ENCODE peak calls at places on chromosomes 11 and 22, in six cellular contexts. C, S, U, J, F and A are unnamed samples.

GRCh38 chr11:6606471-6607189 is 3.1 kb downstream of the ILK start:
- DNase-seq in U (peak; percentile 83), S (peak; percentile 92), F (peak; percentile 95), J (peak; percentile 92), C (peak; percentile 52), A (peak; percentile 54)

GRCh38 chr11:12587333-12587997 is 86.8 kb upstream of the TEAD1 start:
- DNase-seq in U (peak; percentile 68), J (peak; percentile 61), S (no peak), F (no peak), C (no peak), A (no peak)

GRCh38 chr22:22119003-22119402 is 125.6 kb upstream of the VPREB1 start:
- DNase-seq in C (no peak), J (no peak), U (no peak), S (no peak), F (no peak), A (no peak)

GRCh38 chr11:86182976-86183584 is 61.5 kb upstream of the EED start:
- DNase-seq in U (peak; percentile 95), F (no peak), C (peak; percentile 11), S (no peak), J (no peak), A (peak; percentile 67)

GRCh38 chr11:118057424-118058145 is 19.3 kb upstream of the TMPRSS4 start:
- DNase-seq in U (no peak), C (no peak), J (no peak), S (no peak), F (no peak), A (no peak)

GRCh38 chr11:119284344-119285157 is 32.4 kb downstream of the MCAM start:
- DNase-seq in F (peak; percentile 19), S (no peak), U (peak; percentile 35), C (peak; percentile 74), J (peak; percentile 45), A (no peak)

GRCh38 chr22:37404126-37404525 is 23.2 kb downstream of the ELFN2 start:
- DNase-seq in U (no peak), S (no peak), F (no peak), C (no peak), J (no peak), A (no peak)

GRCh38 chr11:132895340-132895739 is 637.0 kb downstream of the OPCML start:
- DNase-seq in C (no peak), U (peak; percentile 86), J (no peak), S (no peak), F (no peak), A (no peak)

GRCh38 chr22:31144223-31144622 is 3.9 kb upstream of the PLA2G3 start:
- DNase-seq in J (peak; percentile 36), S (no peak), U (peak; percentile 59), C (no peak), F (no peak), A (no peak)

GRCh38 chr11:60169264-60169915 is 13.5 kb downstream of the MS4A6A start:
- DNase-seq in F (peak; percentile 22), J (no peak), C (peak; percentile 77), U (peak; percentile 97), S (peak; percentile 22), A (no peak)

GRCh38 chr11:130915556-130916237 is 582 bp downstream of the SNX19 start:
- DNase-seq in J (no peak), U (no peak), S (peak; percentile 34), C (peak; percentile 30), F (no peak), A (no peak)

DNA sequence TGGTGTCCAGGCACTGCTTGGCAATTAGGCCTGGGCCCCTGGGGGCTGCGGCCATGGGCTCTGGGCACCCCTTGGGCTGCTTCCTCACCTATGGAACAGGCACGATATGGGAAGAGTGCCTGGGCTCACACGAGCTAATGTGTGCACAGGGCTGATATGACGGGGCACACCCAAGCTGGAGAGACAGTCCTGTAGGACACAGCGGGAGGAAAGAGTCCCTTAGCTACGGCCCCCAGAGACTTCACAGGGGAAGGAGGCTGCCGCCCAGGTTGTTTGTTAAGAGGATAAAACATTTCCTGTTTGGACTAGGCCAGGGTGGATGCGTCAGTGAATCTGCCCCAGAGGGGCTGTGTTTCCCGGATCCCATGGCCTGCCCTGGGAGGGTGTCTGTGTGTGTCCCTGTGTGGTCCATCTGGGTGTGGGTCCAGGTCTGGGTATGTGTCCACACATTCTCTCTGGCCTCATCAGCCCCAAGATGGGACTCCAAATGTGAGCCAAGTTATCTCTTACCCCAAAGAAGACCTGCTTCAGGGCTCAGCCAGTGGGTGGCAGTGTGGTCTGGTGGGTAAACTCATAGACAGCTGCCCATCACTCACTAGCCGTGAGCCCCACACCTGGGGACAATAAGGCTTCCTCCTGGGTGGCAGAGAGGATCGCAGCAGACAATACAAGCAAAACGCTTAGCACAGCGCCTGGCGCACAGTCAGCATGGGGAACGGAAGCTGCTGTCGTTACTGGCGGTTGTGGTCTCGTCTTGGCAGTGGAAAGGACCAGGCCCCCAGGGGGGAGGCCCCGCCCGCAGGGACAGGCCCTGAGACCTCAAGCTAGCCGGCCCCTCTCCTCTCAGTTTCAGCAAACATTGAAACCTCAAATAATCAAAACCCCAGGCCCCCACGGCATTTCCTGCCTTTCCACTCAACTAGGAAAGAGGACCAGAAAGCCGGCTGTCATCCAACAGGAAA is 3.2 kb upstream of the EMID1 start:
- DNase-seq in C (peak; percentile 70), F (peak; percentile 65), S (no peak), J (peak; percentile 49), U (no peak), A (peak; percentile 87)
- TF ChIP-seq CTCF in C (peak; percentile 78), F (peak; percentile 53), S (no peak), J (peak; percentile 46), U (peak; percentile 41), A (peak; percentile 60)

DNA sequence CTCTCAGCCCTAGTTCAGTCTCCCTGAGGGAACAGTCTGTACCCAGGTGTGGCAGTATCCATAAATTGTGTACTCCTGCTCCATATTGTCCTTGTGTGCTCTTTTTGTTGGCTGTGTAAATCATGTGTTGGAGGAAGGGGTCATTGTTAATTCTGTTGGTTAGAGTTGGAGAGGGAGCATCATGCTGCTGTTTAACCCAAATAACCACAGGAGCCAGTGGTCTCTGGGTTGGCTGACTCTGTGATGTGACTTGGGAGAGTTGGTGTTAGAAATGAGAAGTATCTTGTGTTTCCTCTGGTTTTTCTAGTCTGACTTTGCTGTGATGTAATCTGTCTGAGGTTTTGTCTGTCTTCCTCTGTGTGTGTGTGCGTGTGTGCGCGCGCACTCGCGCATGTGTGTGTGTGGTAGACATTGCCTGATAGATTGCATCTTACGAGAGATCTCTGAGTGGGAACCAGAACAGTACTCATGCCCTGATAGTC is 30.5 kb downstream of the CTNND1 start:
- DNase-seq in S (no peak), C (no peak), J (peak; percentile 29), U (peak; percentile 70), F (no peak), A (peak; percentile 60)
- H3K4me3 ChIP-seq in S (no peak overlapping the region), C (no peak overlapping the region), J (no peak overlapping the region), U (peak overlapping the region; percentile 41), F (no peak overlapping the region), A (no peak overlapping the region)

DNA sequence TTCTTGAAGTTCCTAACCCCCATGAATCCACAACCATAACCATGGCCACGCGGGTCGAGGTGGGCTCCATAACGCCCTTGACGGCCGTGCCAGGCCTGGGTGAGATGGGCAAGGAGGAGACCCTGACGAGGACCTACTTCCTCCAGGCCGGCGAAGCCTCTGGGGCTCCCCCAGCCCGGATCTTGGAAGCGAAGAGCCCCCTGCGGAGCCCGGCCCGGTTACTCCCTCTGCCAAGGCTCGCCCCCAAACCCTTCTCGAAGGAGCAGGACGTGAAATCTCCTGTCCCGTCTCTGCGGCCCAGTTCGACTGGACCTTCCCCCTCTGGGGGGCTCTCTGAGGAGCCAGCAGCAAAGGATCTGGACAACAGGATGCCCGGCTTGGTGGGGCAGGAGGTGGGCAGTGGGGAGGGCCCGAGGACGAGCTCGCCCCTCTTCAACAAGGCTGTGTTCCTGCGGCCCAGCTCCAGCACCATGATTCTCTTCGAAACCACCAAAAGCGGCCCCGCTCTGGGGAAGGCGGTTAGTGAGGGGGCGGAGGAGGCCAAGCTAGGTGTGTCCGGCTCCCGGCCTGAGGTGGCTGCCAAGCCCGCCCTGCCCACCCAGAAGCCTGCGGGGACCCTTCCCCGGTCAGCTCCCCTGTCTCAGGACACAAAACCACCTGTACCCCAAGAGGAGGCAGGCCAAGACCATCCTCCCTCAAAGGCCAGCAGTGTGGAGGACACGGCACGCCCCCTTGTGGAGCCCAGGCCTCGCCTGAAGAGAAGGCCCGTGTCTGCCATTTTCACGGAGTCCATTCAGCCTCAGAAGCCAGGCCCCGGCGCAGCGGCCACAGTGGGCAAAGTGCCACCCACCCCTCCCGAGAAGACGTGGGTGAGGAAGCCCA is 75.7 kb downstream of the KIAA1671 start:
- DNase-seq in S (peak; percentile 60), C (no peak), J (no peak), F (peak; percentile 78), U (no peak), A (no peak)
- TF ChIP-seq CTCF in S (no peak), C (no peak), J (peak; percentile 27), F (peak; percentile 73), U (peak; percentile 60), A (peak; percentile 16)

GRCh38 chr22:49011379-49011768 is 816.3 kb downstream of the BRD1 start:
- DNase-seq in U (no peak), C (no peak), S (no peak), J (no peak), F (no peak), A (no peak)

GRCh38 chr22:49010086-49010863 is 817.4 kb downstream of the BRD1 start:
- DNase-seq in S (no peak), F (no peak), J (no peak), U (no peak), C (no peak), A (no peak)

GRCh38 chr22:49010901-49011300 is 816.8 kb downstream of the BRD1 start:
- DNase-seq in J (no peak), C (no peak), U (no peak), S (no peak), F (no peak), A (no peak)

GRCh38 chr22:49012695-49013094 is 815.0 kb downstream of the BRD1 start:
- DNase-seq in U (no peak), S (no peak), J (no peak), C (no peak), F (no peak), A (no peak)

DNA sequence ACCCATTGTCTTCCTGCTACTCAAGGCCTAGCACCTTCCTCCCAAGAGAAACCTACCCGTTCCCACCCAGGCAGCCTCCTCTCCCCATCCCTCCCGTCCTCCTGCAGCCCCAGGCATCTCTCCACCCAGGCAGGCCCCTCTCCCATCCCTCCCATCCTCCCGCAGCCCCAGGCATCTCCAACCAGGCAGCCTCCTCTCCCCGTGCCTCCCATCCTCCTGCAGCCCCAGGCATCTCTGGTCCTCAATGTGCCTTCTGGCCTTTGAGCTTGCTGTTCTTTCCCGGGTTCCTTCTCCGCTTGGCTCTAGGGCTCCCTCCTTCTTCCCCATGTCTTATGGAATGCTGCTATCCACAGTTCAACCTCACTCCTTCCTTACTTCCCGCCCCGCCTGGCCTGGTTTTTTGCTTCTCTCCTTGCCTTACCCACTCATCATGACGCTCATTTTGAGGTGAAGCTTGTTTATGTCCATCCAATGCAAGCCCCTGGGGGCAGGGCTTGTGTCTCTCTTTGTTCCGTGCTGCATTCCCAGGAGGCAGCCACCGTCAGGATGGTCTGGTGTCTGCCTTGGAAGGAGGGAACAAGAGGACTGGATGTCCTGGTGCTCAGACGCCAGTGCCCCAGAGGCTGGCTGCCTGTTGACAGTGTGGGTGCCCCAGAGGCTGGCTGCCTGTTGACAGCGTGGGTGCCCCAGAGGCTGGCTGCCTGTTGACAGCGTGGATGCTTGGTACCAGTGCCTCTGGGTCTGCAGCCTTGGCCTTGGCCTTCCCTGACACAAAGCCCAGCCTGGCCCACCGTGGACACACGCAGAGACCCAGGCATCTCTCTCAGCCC is 815.7 kb downstream of the BRD1 start:
- DNase-seq in U (no peak), C (no peak), J (no peak), F (no peak), S (no peak), A (no peak)
- H3K4me3 ChIP-seq in U (no peak overlapping the region), C (no peak overlapping the region), J (no peak overlapping the region), F (no peak overlapping the region), S (no peak overlapping the region), A (no peak overlapping the region)